ENCODE peak calls at places on chromosomes 7 and 10, in four cellular contexts. U is spleen, K is uterus, X is adrenal gland. D is an unnamed sample.

GRCh38 chr7:111413796-111414195 is 148.5 kb downstream of the IMMP2L start:
- DNase-seq in U (no peak), K (no peak), X (no peak), D (no peak)

GRCh38 chr10:89306019-89306418 is 4.2 kb downstream of the IFIT2 start:
- DNase-seq in K (no peak), X (no peak), U (no peak), D (no peak)

GRCh38 chr10:30805061-30805460 is 175.5 kb upstream of the LYZL2 start:
- DNase-seq in U (peak; percentile 43), X (no peak), K (no peak), D (no peak)

GRCh38 chr7:74625446-74625845 is 32.1 kb upstream of the GTF2I start:
- DNase-seq in X (peak; percentile 72), U (no peak), K (no peak), D (no peak)

GRCh38 chr10:119449760-119450461 is 92.6 kb downstream of the RGS10 start:
- DNase-seq in U (no peak), K (peak; percentile 57), X (peak; percentile 41), D (no peak)

GRCh38 chr10:121702351-121703320 is 104.4 kb upstream of the FGFR2 start:
- DNase-seq in X (no peak), K (no peak), U (no peak), D (no peak)

GRCh38 chr10:6036861-6037321 is 25.3 kb downstream of the IL2RA start:
- DNase-seq in K (no peak), U (no peak), X (peak; percentile 10), D (no peak)

GRCh38 chr7:143257501-143257900 is 5.7 kb upstream of the GSTK1 start:
- DNase-seq in U (no peak), X (no peak), K (no peak), D (no peak)

GRCh38 chr10:131323880-131324279 is 12.4 kb upstream of the TCERG1L start:
- DNase-seq in X (no peak), K (no peak), U (no peak), D (no peak)

GRCh38 chr10:127907411-127908105 is 655 bp downstream of the PTPRE start:
- DNase-seq in X (peak; percentile 78), U (peak; percentile 86), K (no peak), D (peak; percentile 63)

GRCh38 chr10:5297466-5297865 is 67.3 kb upstream of the UCN3 start:
- DNase-seq in U (peak; percentile 78), X (no peak), K (no peak), D (no peak)

GRCh38 chr10:77291596-77292505 is 345.8 kb downstream of the KCNMA1 start:
- DNase-seq in U (no peak), K (no peak), X (no peak), D (no peak)

GRCh38 chr10:124388823-124389612 is 29.7 kb downstream of the OAT start:
- DNase-seq in X (peak; percentile 92), K (peak; percentile 81), U (peak; percentile 99), D (peak; percentile 93)

GRCh38 chr10:57983226-57983870 is 284.3 kb downstream of the IPMK start:
- DNase-seq in K (no peak), X (no peak), U (no peak), D (no peak)

GRCh38 chr10:94630017-94630688 is 53.4 kb upstream of the CYP2C18 start:
- DNase-seq in K (no peak), X (no peak), U (no peak), D (no peak)

GRCh38 chr10:122346326-122346950 is 28.1 kb upstream of the PLEKHA1 start:
- DNase-seq in U (no peak), K (no peak), X (no peak), D (no peak)

GRCh38 chr10:31418481-31418880 is 99.5 kb downstream of the ZEB1 start:
- DNase-seq in K (no peak), U (no peak), X (no peak), D (no peak)

GRCh38 chr10:79608505-79609375 is 2.0 kb upstream of the SFTPA1 start:
- DNase-seq in X (no peak), U (no peak), K (no peak), D (peak; percentile 45)

GRCh38 chr10:7157091-7157490 is 253.7 kb downstream of the SFMBT2 start:
- DNase-seq in X (no peak), K (no peak), U (no peak), D (no peak)

GRCh38 chr7:86818903-86819302 is 175.2 kb downstream of the GRM3 start:
- DNase-seq in U (no peak), X (no peak), K (no peak), D (no peak)

GRCh38 chr10:97123713-97124112 is 62.0 kb downstream of the SLIT1 start:
- DNase-seq in X (no peak), U (peak; percentile 15), K (no peak), D (no peak)

GRCh38 chr7:17640730-17641377 is 299.4 kb downstream of the SNX13 start:
- DNase-seq in U (no peak), K (peak; percentile 19), X (peak; percentile 59), D (no peak)

GRCh38 chr7:48512892-48513291 is 341.6 kb downstream of the ABCA13 start:
- DNase-seq in U (no peak), X (no peak), K (no peak), D (no peak)

GRCh38 chr10:129655007-129655678 is 188.1 kb downstream of the MGMT start:
- DNase-seq in U (no peak), X (no peak), K (no peak), D (no peak)

GRCh38 chr7:117172283-117172682 is 150.6 kb downstream of the WNT2 start:
- DNase-seq in K (no peak), U (no peak), X (no peak), D (no peak)

GRCh38 chr10:132479024-132479602 is 58.5 kb upstream of the INPP5A start:
- DNase-seq in K (no peak), U (no peak), X (no peak), D (peak; percentile 32)

GRCh38 chr7:79877874-79878465 is 256.7 kb upstream of the GNAI1 start:
- DNase-seq in U (no peak), X (no peak), K (no peak), D (no peak)

GRCh38 chr7:130134106-130134636 is 63.8 kb downstream of the KLHDC10 start:
- DNase-seq in K (no peak), U (no peak), X (no peak), D (no peak)

GRCh38 chr7:22779697-22780096 is 43.0 kb downstream of the TOMM7 start:
- DNase-seq in U (no peak), K (no peak), X (no peak), D (no peak)

GRCh38 chr7:43700059-43700501 is 29.2 kb downstream of the COA1 start:
- DNase-seq in X (no peak), U (no peak), K (no peak), D (no peak)

GRCh38 chr7:90758933-90759562 is 162.9 kb downstream of the CDK14 start:
- DNase-seq in U (no peak), X (no peak), K (no peak), D (no peak)

GRCh38 chr7:115707236-115707635 is 323.3 kb downstream of the TFEC start:
- DNase-seq in U (no peak), K (no peak), X (no peak), D (no peak)

GRCh38 chr10:28281726-28282325 is 21.0 kb downstream of the MPP7 start:
- DNase-seq in U (no peak), X (no peak), K (no peak), D (no peak)

GRCh38 chr10:28282341-28282740 is 20.5 kb downstream of the MPP7 start:
- DNase-seq in X (no peak), K (no peak), U (no peak), D (no peak)

GRCh38 chr10:28285816-28286215 is 17.0 kb downstream of the MPP7 start:
- DNase-seq in K (no peak), X (no peak), U (no peak), D (no peak)

GRCh38 chr10:28284126-28284525 is 18.7 kb downstream of the MPP7 start:
- DNase-seq in U (no peak), X (no peak), K (no peak), D (no peak)

GRCh38 chr10:28283251-28283650 is 19.6 kb downstream of the MPP7 start:
- DNase-seq in K (no peak), X (no peak), U (no peak), D (no peak)
- H3K4me1 ChIP-seq in K (no peaks in the 10 kb centered on the region), X (no peaks in the 10 kb centered on the region), U (no peaks in the 10 kb centered on the region), D (no peaks in the 10 kb centered on the region)

GRCh38 chr7:24879281-24879680 is 100.7 kb downstream of the OSBPL3 start:
- DNase-seq in U (no peak), X (no peak), K (no peak), D (no peak)
- TF ChIP-seq POLR2A in U (no peak), X (no peak), K (no peak), D (no peak)

GRCh38 chr10:42755028-42755451 is 27.6 kb upstream of the BMS1 start:
- DNase-seq in X (no peak), U (no peak), K (no peak), D (no peak)
- H3K4me3 ChIP-seq in X (no peak overlapping the region), U (peak overlapping the region; percentile 51), K (peak overlapping the region; percentile 43), D (peak overlapping the region; percentile 40)

GRCh38 chr10:72073677-72074412 is 14.5 kb downstream of the SPOCK2 start:
- DNase-seq in X (no peak), U (no peak), K (no peak), D (no peak)

GRCh38 chr10:72072046-72072445 is 16.3 kb downstream of the SPOCK2 start:
- DNase-seq in U (peak; percentile 66), X (no peak), K (no peak), D (no peak)

GRCh38 chr10:72069751-72070501 is 18.4 kb downstream of the SPOCK2 start:
- DNase-seq in U (peak; percentile 61), X (no peak), K (no peak), D (no peak)

GRCh38 chr10:72074413-72075183 is 13.8 kb downstream of the SPOCK2 start:
- DNase-seq in U (peak; percentile 48), X (no peak), K (no peak), D (no peak)

DNA sequence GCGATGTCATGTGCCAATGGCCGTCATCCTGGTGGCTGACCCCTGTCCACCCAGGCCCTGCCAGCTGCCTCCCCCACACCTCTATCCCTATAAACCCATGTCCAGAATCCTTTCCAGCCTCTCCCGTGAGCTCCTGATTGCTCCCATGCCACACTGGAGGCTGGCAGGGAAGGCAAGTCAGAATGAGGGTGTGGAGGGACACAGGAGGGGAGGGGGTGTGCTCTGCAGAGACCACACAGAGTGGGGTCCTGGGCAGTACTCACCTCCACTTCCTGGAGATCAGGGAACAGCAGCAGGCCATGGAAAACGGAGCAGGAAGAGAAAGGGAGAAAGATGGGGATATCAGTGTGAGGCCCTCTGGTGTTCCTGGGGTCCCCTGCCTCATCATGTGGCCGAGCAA is 15.7 kb downstream of the SPOCK2 start:
- DNase-seq in X (no peak), U (peak; percentile 59), K (no peak), D (no peak)
- H3K4me1 ChIP-seq in X (peaks cover 18% of the 10 kb centered on the region), U (peaks cover 10% of the 10 kb centered on the region), K (no peaks in the 10 kb centered on the region), D (peaks cover 5% of the 10 kb centered on the region)

DNA sequence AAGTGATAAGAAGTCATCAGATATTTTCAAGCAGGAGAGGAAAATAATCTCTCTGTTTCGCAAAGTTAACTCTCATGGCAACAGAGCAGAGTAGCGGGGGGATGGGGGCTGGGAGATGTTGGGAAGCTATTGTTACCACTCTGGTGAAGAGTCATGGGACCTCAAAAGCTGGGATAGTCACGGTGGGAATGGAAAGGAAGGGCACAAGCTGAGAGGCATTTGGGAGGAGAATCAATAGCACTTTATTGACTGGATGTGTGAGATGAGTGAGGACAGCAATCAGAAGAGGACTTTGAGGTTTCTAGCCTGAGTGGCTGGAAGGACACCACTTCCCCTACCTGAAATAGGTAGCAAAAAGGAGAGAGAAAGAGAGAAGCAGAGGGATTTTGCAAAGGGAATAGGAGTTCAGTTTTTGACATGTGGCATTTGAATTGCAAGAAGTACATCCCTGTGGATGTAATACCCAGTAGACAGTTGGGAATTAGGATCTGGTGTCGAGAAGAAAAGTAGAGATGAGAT is 27.2 kb downstream of the SCD start:
- DNase-seq in U (no peak), X (no peak), K (no peak), D (no peak)
- TF ChIP-seq POLR2A in U (no peak), X (no peak), K (no peak), D (no peak)

GRCh38 chr10:74189999-74190421 is 39.0 kb downstream of the ADK start:
- DNase-seq in X (no peak), K (no peak), U (no peak), D (no peak)
- H3K4me3 ChIP-seq in X (no peak overlapping the region), K (no peak overlapping the region), U (no peak overlapping the region), D (no peak overlapping the region)